ENCODE peak calls at places on chromosome 10, in four cellular contexts. R is occipital lobe, B is HFF-Myc, A is activated T-cell treated with anti-CD3 and anti-CD28 coated beads for 1 hour. I is an unnamed sample.

GRCh38 chr10:118204292-118204943 is 137.7 kb downstream of the FAM204A start:
- DNase-seq in A (no peak), B (no peak), R (no peak), I (no peak)

GRCh38 chr10:28807760-28808613 is 130.7 kb downstream of the BAMBI start:
- DNase-seq in R (no peak), A (no peak), B (no peak), I (no peak)

GRCh38 chr10:128734734-128735133 is 608.5 kb upstream of the MKI67 start:
- DNase-seq in A (no peak), R (no peak), B (no peak), I (no peak)

GRCh38 chr10:49690673-49691356 is 11.4 kb downstream of the C10orf53 start:
- DNase-seq in A (no peak), B (peak), R (no peak), I (no peak)

GRCh38 chr10:21807162-21807561 is 196.4 kb downstream of the DNAJC1 start:
- DNase-seq in A (no peak), B (no peak), R (no peak), I (no peak)

GRCh38 chr10:15898046-15898445 is 37.7 kb upstream of the MINDY3 start:
- DNase-seq in A (no peak), B (peak), R (no peak), I (no peak)

GRCh38 chr10:72318383-72319262 is 36.1 kb downstream of the DNAJB12 start:
- DNase-seq in B (no peak), R (no peak), A (no peak), I (no peak)

GRCh38 chr10:66836057-66836456 is 89.8 kb upstream of the LRRTM3 start:
- DNase-seq in A (no peak), B (peak), R (no peak), I (no peak)

GRCh38 chr10:130436633-130437032 is 300.4 kb downstream of the GLRX3 start:
- DNase-seq in R (no peak), A (no peak), B (no peak), I (no peak)

GRCh38 chr10:50622497-50623298 is 1.1 kb downstream of the SGMS1 start:
- DNase-seq in A (no peak), B (no peak), R (peak), I (peak)

GRCh38 chr10:68553138-68553537 is 7.0 kb upstream of the TET1 start:
- DNase-seq in R (no peak), B (no peak), A (no peak), I (no peak)

GRCh38 chr10:124671486-124672075 is 72.6 kb downstream of the FAM53B start:
- DNase-seq in R (peak), A (no peak), B (no peak), I (no peak)

GRCh38 chr10:25102423-25102822 is 72.4 kb upstream of the GPR158 start:
- DNase-seq in A (no peak), B (no peak), R (no peak), I (no peak)

GRCh38 chr10:93206652-93207051 is 133.0 kb downstream of the CYP26A1 start:
- DNase-seq in R (no peak), A (no peak), B (no peak), I (no peak)

GRCh38 chr10:128929905-128930304 is 537.1 kb upstream of the MGMT start:
- DNase-seq in A (no peak), B (no peak), R (no peak), I (no peak)

GRCh38 chr10:14383266-14383665 is 52.5 kb upstream of the FRMD4A start:
- DNase-seq in R (no peak), B (no peak), A (no peak), I (no peak)

GRCh38 chr10:14186245-14186644 is 144.5 kb downstream of the FRMD4A start:
- DNase-seq in A (no peak), R (no peak), B (no peak), I (no peak)

GRCh38 chr10:11165591-11166543 is 148.2 kb downstream of the CELF2 start:
- DNase-seq in B (no peak), R (no peak), A (peak), I (peak)

GRCh38 chr10:87547734-87548311 is 43.1 kb downstream of the MINPP1 start:
- DNase-seq in A (no peak), B (no peak), R (no peak), I (no peak)

GRCh38 chr10:130737622-130738021 is 573.9 kb downstream of the TCERG1L start:
- DNase-seq in B (no peak), A (no peak), R (no peak), I (peak)

I was measured in progenitor cell of endocrine pancreas.